ENCODE peak calls at places on chromosomes 5 and 9, in six cellular contexts. N is ureter; G is T-helper 9 cell; L is AG10803; A is stimulated activated CD4-positive, alpha-beta T cell treated with anti-CD3 and anti-CD28 coated beads, Interleukin-15, amount 100 ng/mL, for 48 hours; M is small intestine. B is an unnamed sample.

GRCh38 chr9:21761309-21761901 is 41.0 kb upstream of the MTAP start:
- DNase-seq in N (no peak), G (no peak), L (peak; percentile 48), A (peak; percentile 23), M (no peak), B (no peak)

GRCh38 chr5:44983006-44983405 is 174.3 kb downstream of the MRPS30 start:
- DNase-seq in N (no peak), G (no peak), L (no peak), A (no peak), M (no peak), B (no peak)

GRCh38 chr9:128394404-128395168 is 23.4 kb downstream of the URM1 start:
- DNase-seq in N (no peak), G (no peak), L (no peak), A (no peak), M (no peak), B (no peak)

GRCh38 chr5:126851441-126852103 is 74.6 kb downstream of the LMNB1 start:
- DNase-seq in N (no peak), G (no peak), L (no peak), A (no peak), M (no peak), B (peak; percentile 92)

GRCh38 chr5:116702776-116703175 is 128.2 kb upstream of the SEMA6A start:
- DNase-seq in N (no peak), G (no peak), L (no peak), A (no peak), M (no peak), B (no peak)

GRCh38 chr9:75803130-75803529 is 87.3 kb upstream of the PCSK5 start:
- DNase-seq in N (no peak), G (no peak), L (peak; percentile 52), A (no peak), M (no peak), B (no peak)

GRCh38 chr9:127741831-127742434 is 6.8 kb upstream of the TOR2A start:
- DNase-seq in N (no peak), G (no peak), L (peak; percentile 51), A (no peak), M (peak; percentile 65), B (no peak)

GRCh38 chr9:91515074-91515687 is 91.5 kb upstream of the NFIL3 start:
- DNase-seq in N (no peak), G (no peak), L (peak; percentile 74), A (peak; percentile 19), M (peak; percentile 56), B (peak; percentile 42)

GRCh38 chr9:90805006-90805993 is 3.7 kb downstream of the SYK start:
- DNase-seq in N (no peak), G (no peak), L (no peak), A (no peak), M (peak; percentile 37), B (no peak)

B was measured in esophagus muscularis mucosa.